ENCODE peak calls at places on chromosomes 13 and 19, in four cellular contexts. K is HepG2, H is WTC11, S is K562. T is an unnamed sample.

GRCh38 chr13:83672611-83673010 is 209.7 kb downstream of the SLITRK1 start:
- DNase-seq in K (no peak), H (no peak), S (no peak), T (no peak)

GRCh38 chr19:18428837-18429674 is 8.9 kb downstream of the ISYNA1 start:
- DNase-seq in K (no peak), H (peak), S (peak), T (peak)

GRCh38 chr13:106503730-106504129 is 31.7 kb downstream of the EFNB2 start:
- DNase-seq in K (no peak), H (no peak), S (no peak), T (no peak)

GRCh38 chr19:8811315-8812172 is 20.6 kb downstream of the ZNF558 start:
- DNase-seq in K (no peak), H (no peak), S (no peak), T (no peak)

GRCh38 chr19:16795731-16796130 is 33.5 kb upstream of the SIN3B start:
- DNase-seq in K (no peak), H (no peak), S (no peak), T (no peak)

GRCh38 chr13:31172535-31172934 is 10.8 kb upstream of the HSPH1 start:
- DNase-seq in K (peak), H (no peak), S (no peak), T (peak)

GRCh38 chr13:51816604-51817254 is 12.8 kb upstream of the DHRS12 start:
- DNase-seq in K (no peak), H (no peak), S (peak), T (no peak)

GRCh38 chr19:17281391-17282304 is at the start of gene ANKLE1:
- DNase-seq in K (no peak), H (peak), S (peak), T (no peak)

GRCh38 chr19:14416743-14417214 is 2.4 kb downstream of the DDX39A start:
- DNase-seq in K (no peak), H (no peak), S (no peak), T (no peak)

GRCh38 chr19:44653977-44654784 is 10.5 kb downstream of the PVR start:
- DNase-seq in K (peak), H (peak), S (peak), T (peak)

GRCh38 chr13:99386495-99386894 is 79.3 kb upstream of the GPR183 start:
- DNase-seq in K (no peak), H (no peak), S (no peak), T (no peak)

GRCh38 chr13:28022848-28023518 is 34.5 kb upstream of the URAD start:
- DNase-seq in K (peak), H (peak), S (no peak), T (no peak)

GRCh38 chr19:52635786-52636570 is 2.2 kb downstream of the ZNF83 start:
- DNase-seq in K (no peak), H (no peak), S (no peak), T (no peak)

GRCh38 chr13:42569576-42570344 is 4.2 kb upstream of the TNFSF11 start:
- DNase-seq in K (no peak), H (no peak), S (no peak), T (no peak)

GRCh38 chr13:109844396-109844795 is 58.0 kb upstream of the IRS2 start:
- DNase-seq in K (no peak), H (no peak), S (no peak), T (no peak)

GRCh38 chr19:45047188-45047797 is 8.4 kb downstream of the CLASRP start:
- DNase-seq in K (no peak), H (no peak), S (no peak), T (no peak)

GRCh38 chr13:110680852-110681251 is 25.1 kb downstream of the CARS2 start:
- DNase-seq in K (peak), H (peak), S (peak), T (peak)

GRCh38 chr13:36528105-36528504 is 95.8 kb downstream of the CCNA1 start:
- DNase-seq in K (no peak), H (no peak), S (no peak), T (no peak)

GRCh38 chr19:48950159-48950558 is 4.5 kb upstream of the BAX start:
- DNase-seq in K (no peak), H (no peak), S (no peak), T (no peak)

GRCh38 chr13:99120751-99121150 is 79.9 kb upstream of the UBAC2 start:
- DNase-seq in K (no peak), H (no peak), S (no peak), T (no peak)

GRCh38 chr19:14433454-14434156 is 499 bp downstream of the PKN1 start:
- DNase-seq in K (no peak), H (peak), S (no peak), T (no peak)

GRCh38 chr19:33225458-33225925 is at the start of gene SLC7A10:
- DNase-seq in K (no peak), H (no peak), S (no peak), T (no peak)

GRCh38 chr13:60396783-60397692 is at the start of gene TDRD3:
- DNase-seq in K (peak), H (peak), S (peak), T (peak)

GRCh38 chr19:39401549-39402416 is 4.9 kb upstream of the ZFP36 start:
- DNase-seq in K (peak), H (no peak), S (no peak), T (no peak)

GRCh38 chr19:6073858-6074708 is 36.2 kb downstream of the RFX2 start:
- DNase-seq in K (no peak), H (no peak), S (no peak), T (no peak)

GRCh38 chr13:31129419-31129818 is 32.3 kb downstream of the HSPH1 start:
- DNase-seq in K (no peak), H (no peak), S (no peak), T (no peak)

GRCh38 chr13:80923907-80924306 is 583.0 kb upstream of the SPRY2 start:
- DNase-seq in K (no peak), H (peak), S (no peak), T (no peak)

GRCh38 chr19:13887529-13887928 is 10.6 kb downstream of the NANOS3 start:
- DNase-seq in K (no peak), H (no peak), S (no peak), T (no peak)

DNA sequence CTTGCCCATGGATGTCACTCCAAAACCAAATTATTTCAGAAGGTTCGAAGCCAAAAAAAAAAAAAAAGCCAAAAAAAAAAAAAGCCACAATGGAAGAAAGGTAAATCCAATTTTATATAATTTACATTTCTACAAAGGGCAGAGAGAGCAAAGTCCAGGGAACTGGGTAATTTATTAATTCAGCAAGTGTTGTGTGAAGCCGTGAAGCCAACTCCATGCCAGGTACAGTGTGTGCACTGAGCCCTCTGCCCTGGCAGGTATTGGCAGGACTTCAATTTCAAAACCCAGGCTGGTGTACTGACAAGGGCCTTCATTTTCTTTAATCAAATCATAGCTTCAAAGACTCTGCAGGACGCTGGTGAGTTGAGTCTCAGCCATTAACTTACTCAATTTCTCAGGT is 5.5 kb upstream of the RFPL4A start:
- DNase-seq in K (no peak), H (no peak), S (no peak), T (no peak)
- TF ChIP-seq HMGXB4 in K (no peak), H (no peak), S (no peak), T (no peak)

GRCh38 chr13:77176350-77176749 is 149.4 kb upstream of the FBXL3 start:
- DNase-seq in K (peak), H (no peak), S (no peak), T (no peak)
- TF ChIP-seq HMGXB4 in K (no peak), H (no peak), S (no peak), T (no peak)

GRCh38 chr19:860481-861098 is 1.1 kb downstream of the CFD start:
- DNase-seq in K (peak), H (peak), S (peak), T (peak)
- TF ChIP-seq HMGXB4 in K (peak), H (peak), S (peak), T (no peak)

GRCh38 chr19:35292986-35293732 is 1.2 kb downstream of the MAG start:
- DNase-seq in K (no peak), H (no peak), S (no peak), T (no peak)
- TF ChIP-seq HMGXB4 in K (no peak), H (no peak), S (no peak), T (no peak)

DNA sequence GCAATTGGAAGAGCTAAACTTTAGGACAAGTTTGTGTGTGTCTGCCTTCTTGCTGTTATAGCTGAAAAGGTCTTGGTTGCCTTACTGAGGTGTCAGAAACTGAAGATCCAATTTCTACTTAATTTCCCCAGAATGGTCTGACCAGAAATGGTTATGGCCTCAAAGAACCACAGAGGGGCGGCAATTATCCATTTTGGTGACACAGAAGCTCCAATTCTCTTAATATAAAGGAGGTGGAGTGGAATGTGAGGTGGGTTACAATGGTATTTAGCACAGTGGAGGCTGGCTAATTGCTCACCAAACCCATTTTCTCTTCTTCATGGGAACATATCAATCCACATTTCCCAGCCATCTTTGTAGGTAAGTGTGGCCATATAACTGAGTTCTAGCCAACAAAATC is 1157.2 kb downstream of the OLFM4 start:
- DNase-seq in K (no peak), H (peak), S (no peak), T (no peak)
- TF ChIP-seq HMGXB4 in K (no peak), H (no peak), S (no peak), T (no peak)

GRCh38 chr19:53871448-53871847 is 3.8 kb downstream of the MYADM start:
- DNase-seq in K (no peak), H (no peak), S (no peak), T (no peak)

GRCh38 chr19:53868091-53868891 is 608 bp downstream of the MYADM start:
- DNase-seq in K (peak), H (peak), S (peak), T (peak)

GRCh38 chr19:53872762-53873161 is 5.1 kb downstream of the MYADM start:
- DNase-seq in K (no peak), H (no peak), S (no peak), T (peak)

GRCh38 chr19:53868892-53869804 is 1.5 kb downstream of the MYADM start:
- DNase-seq in K (peak), H (peak), S (peak), T (peak)

DNA sequence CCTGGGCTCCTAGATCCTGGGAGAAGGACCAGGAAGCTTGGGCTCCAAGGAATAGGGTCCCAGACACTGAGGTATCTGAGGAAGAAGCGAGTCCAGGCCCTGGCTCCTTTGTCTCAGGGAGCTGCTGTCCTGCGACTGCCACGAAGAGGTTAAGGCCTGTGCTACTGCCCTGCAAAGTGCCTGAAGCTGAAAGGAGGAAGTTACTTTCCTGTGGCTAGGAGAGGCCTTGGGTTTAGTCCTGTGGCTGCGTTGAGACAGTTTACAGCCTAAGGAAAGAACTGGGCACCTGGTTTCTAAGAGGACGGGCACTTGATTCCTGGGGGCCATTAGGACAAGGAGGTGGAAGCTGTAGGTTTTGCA is 2.8 kb downstream of the MYADM start:
- DNase-seq in K (no peak), H (no peak), S (no peak), T (peak)
- TF ChIP-seq HMGXB4 in K (no peak), H (no peak), S (no peak), T (no peak)

GRCh38 chr19:10637894-10638293 is 12.5 kb downstream of the SLC44A2 start:
- DNase-seq in K (no peak), H (no peak), S (no peak), T (no peak)

GRCh38 chr19:10641248-10641647 is 12.9 kb upstream of the ILF3 start:
- DNase-seq in K (no peak), H (no peak), S (no peak), T (no peak)

GRCh38 chr19:10642473-10642872 is 11.7 kb upstream of the ILF3 start:
- DNase-seq in K (no peak), H (no peak), S (no peak), T (no peak)

GRCh38 chr19:10640361-10640760 is 13.8 kb upstream of the ILF3 start:
- DNase-seq in K (peak), H (no peak), S (no peak), T (no peak)

DNA sequence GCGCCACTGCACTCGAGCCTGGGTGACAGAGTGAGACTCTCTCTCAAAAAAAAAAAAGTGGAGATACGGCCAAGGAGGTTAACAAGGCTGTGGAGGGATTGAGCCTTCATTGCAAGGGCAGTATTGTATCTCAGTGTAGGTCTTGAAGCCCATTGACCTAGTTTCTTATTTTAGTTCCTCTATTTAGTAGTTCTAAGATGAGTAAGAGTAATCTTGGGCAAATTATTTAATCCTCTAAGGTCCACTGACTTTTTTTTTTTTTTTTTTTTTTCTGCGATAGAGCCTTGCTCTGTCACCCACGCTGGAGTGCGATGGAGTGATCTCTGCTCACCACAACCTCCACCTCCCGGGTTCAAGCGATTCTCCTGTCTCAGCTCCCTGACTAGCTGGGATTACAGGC is 14.3 kb upstream of the ILF3 start:
- DNase-seq in K (no peak), H (no peak), S (no peak), T (no peak)
- TF ChIP-seq HMGXB4 in K (no peak), H (no peak), S (no peak), T (no peak)

DNA sequence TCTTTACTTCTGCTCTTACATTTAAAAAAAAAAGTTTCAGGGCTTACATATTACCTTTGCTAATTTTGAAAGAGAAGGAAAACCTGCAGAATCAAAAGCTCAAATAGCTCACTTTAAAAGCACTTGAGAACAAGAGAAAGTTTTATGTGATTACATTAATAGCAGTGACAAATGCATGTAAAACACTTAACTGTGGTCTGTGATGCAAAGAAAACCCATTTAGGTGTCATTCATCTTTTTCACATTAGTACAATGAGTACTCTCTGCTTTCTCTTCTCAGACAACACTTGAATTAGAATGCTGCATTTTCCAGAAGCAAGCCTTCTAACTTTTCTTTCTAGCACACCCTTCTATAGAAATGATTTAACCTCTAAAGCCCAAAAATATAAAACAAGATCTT is 460.9 kb downstream of the KLF5 start:
- DNase-seq in K (no peak), H (no peak), S (no peak), T (no peak)
- TF ChIP-seq HMGXB4 in K (no peak), H (no peak), S (no peak), T (no peak)

DNA sequence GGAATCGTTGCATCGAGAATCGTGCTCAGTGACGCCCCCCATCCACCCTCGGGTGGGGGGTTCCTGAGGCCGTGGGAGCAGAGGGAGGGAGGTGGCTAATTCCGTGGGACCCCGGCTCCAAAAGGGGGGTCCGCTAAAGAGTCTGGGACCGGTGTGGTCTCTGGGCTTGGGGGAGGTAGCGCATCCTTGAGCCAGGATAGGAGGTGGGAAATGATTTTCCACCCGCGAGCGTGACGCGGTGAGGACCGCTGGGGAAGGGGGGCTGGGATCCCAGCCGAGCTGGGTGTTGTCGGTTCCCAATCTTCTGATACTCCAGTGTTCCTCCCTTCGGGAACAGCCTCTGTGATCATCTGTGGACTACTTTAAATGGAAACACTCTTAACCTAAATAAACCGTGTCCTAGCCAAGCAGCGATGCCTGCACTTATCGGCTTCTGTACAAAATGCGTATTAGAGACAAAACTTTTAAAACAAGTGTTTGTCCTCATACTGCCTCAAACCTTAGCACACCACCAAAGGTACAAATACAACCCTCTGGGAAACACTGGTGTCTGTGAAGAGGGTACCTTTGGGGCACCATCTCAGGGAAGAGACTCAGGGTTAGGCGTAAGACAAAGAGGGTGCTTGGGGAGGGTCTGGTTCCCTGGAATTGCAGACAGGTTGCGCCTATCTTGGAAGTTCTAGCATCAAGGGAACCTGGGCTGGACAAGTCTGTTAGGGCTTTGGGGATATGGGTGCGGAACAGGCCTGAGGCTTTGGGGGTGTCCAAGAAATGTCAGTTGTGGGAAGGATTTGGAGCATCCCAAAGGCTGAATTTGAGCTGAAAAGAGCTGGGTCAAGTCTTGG is 16.0 kb downstream of the KCNC3 start:
- DNase-seq in K (no peak), H (no peak), S (no peak), T (no peak)
- TF ChIP-seq HMGXB4 in K (no peak), H (no peak), S (no peak), T (no peak)

GRCh38 chr19:3324405-3324856 is 42.0 kb upstream of the NFIC start:
- DNase-seq in K (peak), H (peak), S (peak), T (peak)
- TF ChIP-seq HMGXB4 in K (no peak), H (no peak), S (no peak), T (no peak)